ENCODE peak calls at places on chromosomes 7 and 10, in six cellular contexts. V is psoas muscle, T is endodermal cell, N is GM23338, Z is colonic mucosa, A is neural progenitor cell. L is an unnamed sample.
A peak's percentile ranks its signal among the peaks of the same experiment; 100 is the strongest.

GRCh38 chr10:104322416-104322782 is 15.9 kb downstream of the ITPRIP start:
- DNase-seq in V (no peak), T (peak; percentile 52), N (no peak), Z (no peak), A (no peak), L (no peak)

GRCh38 chr7:75740846-75741497 is 2.2 kb upstream of the HIP1 start:
- DNase-seq in V (peak; percentile 57), T (peak; percentile 71), N (peak; percentile 60), Z (peak; percentile 71), A (peak; percentile 33), L (no peak)

GRCh38 chr7:128729489-128729888 is 9.7 kb upstream of the CALU start:
- DNase-seq in V (no peak), T (no peak), N (no peak), Z (no peak), A (no peak), L (no peak)

GRCh38 chr7:114533151-114533550 is 118.5 kb downstream of the FOXP2 start:
- DNase-seq in V (no peak), T (no peak), N (peak; percentile 11), Z (no peak), A (peak; percentile 3), L (no peak)

GRCh38 chr10:133158756-133159610 is 1.0 kb upstream of the KNDC1 start:
- DNase-seq in V (no peak), T (peak; percentile 85), N (peak; percentile 73), Z (no peak), A (peak; percentile 57), L (no peak)

GRCh38 chr10:100341953-100342626 is 4.9 kb upstream of the SCD start:
- DNase-seq in V (no peak), T (peak; percentile 88), N (peak; percentile 83), Z (peak; percentile 72), A (peak; percentile 74), L (peak; percentile 4)

GRCh38 chr7:121126801-121127534 is 138.5 kb downstream of the CPED1 start:
- DNase-seq in V (no peak), T (no peak), N (peak; percentile 18), Z (no peak), A (no peak), L (no peak)

GRCh38 chr7:47322731-47323130 is 259.2 kb downstream of the TNS3 start:
- DNase-seq in V (no peak), T (peak; percentile 35), N (no peak), Z (no peak), A (no peak), L (no peak)

GRCh38 chr7:139853576-139854511 is 24.8 kb downstream of the TBXAS1 start:
- DNase-seq in V (no peak), T (no peak), N (no peak), Z (peak; percentile 19), A (no peak), L (no peak)

GRCh38 chr7:99679032-99679399 is 780 bp downstream of the CYP3A5 start:
- DNase-seq in V (no peak), T (peak; percentile 57), N (no peak), Z (peak; percentile 78), A (no peak), L (no peak)

GRCh38 chr7:155584261-155584660 is 37.9 kb upstream of the CNPY1 start:
- DNase-seq in V (peak; percentile 39), T (peak; percentile 35), N (no peak), Z (no peak), A (no peak), L (no peak)

GRCh38 chr7:108529341-108529740 is 3.4 kb upstream of the PNPLA8 start:
- DNase-seq in V (no peak), T (peak; percentile 65), N (peak; percentile 46), Z (no peak), A (peak; percentile 43), L (no peak)

GRCh38 chr7:24075426-24075810 is 208.6 kb upstream of the NPY start:
- DNase-seq in V (no peak), T (no peak), N (no peak), Z (no peak), A (no peak), L (no peak)

GRCh38 chr7:29494350-29494749 is 69.3 kb upstream of the PRR15 start:
- DNase-seq in V (no peak), T (no peak), N (no peak), Z (no peak), A (no peak), L (no peak)

GRCh38 chr7:150514748-150515222 is at the start of gene GIMAP7:
- DNase-seq in V (no peak), T (no peak), N (no peak), Z (peak; percentile 46), A (no peak), L (peak; percentile 75)

GRCh38 chr7:21747806-21748205 is 197.9 kb downstream of the CDCA7L start:
- DNase-seq in V (no peak), T (no peak), N (no peak), Z (no peak), A (no peak), L (no peak)

GRCh38 chr7:107322015-107322414 is 147.8 kb upstream of the GPR22 start:
- DNase-seq in V (no peak), T (no peak), N (no peak), Z (no peak), A (peak; percentile 43), L (no peak)

GRCh38 chr7:2063562-2064360 is 169.0 kb downstream of the MAD1L1 start:
- DNase-seq in V (no peak), T (no peak), N (peak; percentile 52), Z (peak; percentile 73), A (no peak), L (no peak)

GRCh38 chr7:14085901-14086300 is 96.4 kb upstream of the ETV1 start:
- DNase-seq in V (no peak), T (no peak), N (no peak), Z (no peak), A (no peak), L (no peak)

DNA sequence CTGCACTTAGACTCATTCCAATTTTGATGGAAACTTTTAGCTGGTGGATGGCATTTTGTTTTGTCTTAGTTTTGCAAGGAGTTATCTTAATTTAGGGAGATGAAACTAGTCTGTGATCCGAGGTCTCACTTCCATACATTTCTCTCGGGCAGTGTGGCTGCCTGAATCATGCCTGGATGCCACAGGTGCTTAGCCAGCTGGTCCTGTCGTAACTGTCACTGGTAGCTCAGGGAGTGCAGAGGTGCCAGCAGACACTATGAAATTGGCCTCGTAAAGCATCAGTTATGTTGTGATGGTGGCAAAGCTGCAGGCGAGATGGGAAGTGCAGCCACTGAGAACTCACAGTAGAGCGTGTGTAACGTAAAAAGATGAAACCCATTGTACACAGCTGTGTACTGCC is 74.9 kb downstream of the EGFR start:
- DNase-seq in V (no peak), T (no peak), N (no peak), Z (no peak), A (no peak), L (no peak)
- H3K27ac ChIP-seq in V (peak overlapping the region; percentile 72), T (no peak overlapping the region), N (no peak overlapping the region), Z (no peak overlapping the region), A (no peak overlapping the region), L (no peak overlapping the region)

GRCh38 chr10:114724295-114724694 is 66.2 kb upstream of the ABLIM1 start:
- DNase-seq in V (no peak), T (no peak), N (no peak), Z (no peak), A (no peak), L (no peak)
- H3K27ac ChIP-seq in V (no peak overlapping the region), T (no peak overlapping the region), N (no peak overlapping the region), Z (no peak overlapping the region), A (no peak overlapping the region), L (no peak overlapping the region)

GRCh38 chr10:73076361-73077183 is 20.1 kb downstream of the P4HA1 start:
- DNase-seq in V (no peak), T (no peak), N (peak; percentile 5), Z (peak; percentile 62), A (no peak), L (no peak)
- H3K27ac ChIP-seq in V (peak overlapping the region; percentile 79), T (no peak overlapping the region), N (peak overlapping the region; percentile 4), Z (peak overlapping the region; percentile 29), A (peak overlapping the region; percentile 30), L (no peak overlapping the region)

GRCh38 chr10:78904196-78904595 is 164.6 kb upstream of the ZMIZ1 start:
- DNase-seq in V (no peak), T (peak; percentile 45), N (no peak), Z (peak; percentile 6), A (no peak), L (no peak)

GRCh38 chr10:78901694-78902093 is 167.1 kb upstream of the ZMIZ1 start:
- DNase-seq in V (no peak), T (no peak), N (no peak), Z (no peak), A (no peak), L (no peak)

GRCh38 chr10:78902815-78903214 is 166.0 kb upstream of the ZMIZ1 start:
- DNase-seq in V (no peak), T (no peak), N (no peak), Z (peak; percentile 7), A (no peak), L (no peak)

GRCh38 chr10:78905015-78905939 is 163.5 kb upstream of the ZMIZ1 start:
- DNase-seq in V (no peak), T (peak; percentile 32), N (no peak), Z (peak; percentile 4), A (no peak), L (no peak)

DNA sequence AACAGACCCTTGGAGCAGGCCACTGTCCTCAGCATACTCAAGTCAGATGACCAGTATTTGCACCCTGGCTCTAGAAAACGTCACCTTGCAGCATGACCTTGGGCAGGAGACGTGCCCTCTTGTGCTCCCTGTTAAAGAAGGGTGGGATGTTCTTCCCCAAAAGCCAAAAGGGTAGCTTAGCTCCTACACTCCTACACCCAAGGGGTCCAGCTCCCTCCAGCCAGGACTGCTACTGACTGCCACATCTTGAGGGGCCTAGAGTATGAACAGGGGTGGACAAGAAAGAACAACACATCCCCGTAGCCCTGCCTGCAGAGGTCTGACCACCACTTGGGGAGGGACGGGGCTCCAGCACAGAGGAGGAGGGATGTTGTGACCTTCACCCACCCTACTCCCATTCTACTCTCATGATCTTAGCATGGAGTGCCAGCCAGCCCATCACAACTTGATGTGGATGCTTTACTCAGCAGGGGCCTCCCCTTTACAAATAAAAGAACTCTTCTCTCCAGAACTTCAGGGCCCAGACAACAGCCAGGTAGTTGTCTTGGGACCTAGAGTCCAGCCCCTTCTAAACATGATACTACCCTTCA is 165.3 kb upstream of the ZMIZ1 start:
- DNase-seq in V (no peak), T (peak; percentile 21), N (no peak), Z (peak; percentile 11), A (no peak), L (no peak)
- H3K27ac ChIP-seq in V (no peak overlapping the region), T (no peak overlapping the region), N (no peak overlapping the region), Z (no peak overlapping the region), A (no peak overlapping the region), L (no peak overlapping the region)

GRCh38 chr10:102131286-102132170 is 1.3 kb upstream of the PPRC1 start:
- DNase-seq in V (no peak), T (no peak), N (no peak), Z (no peak), A (no peak), L (no peak)
- H3K27ac ChIP-seq in V (peak overlapping the region; percentile 99), T (no peak overlapping the region), N (no peak overlapping the region), Z (no peak overlapping the region), A (no peak overlapping the region), L (no peak overlapping the region)

GRCh38 chr7:584820-585219 is 65.2 kb upstream of the PDGFA start:
- DNase-seq in V (no peak), T (no peak), N (no peak), Z (no peak), A (no peak), L (no peak)

GRCh38 chr7:586494-586893 is 66.8 kb upstream of the PDGFA start:
- DNase-seq in V (no peak), T (no peak), N (no peak), Z (no peak), A (no peak), L (no peak)

GRCh38 chr7:584122-584465 is 64.4 kb upstream of the PDGFA start:
- DNase-seq in V (peak; percentile 54), T (no peak), N (no peak), Z (peak; percentile 37), A (no peak), L (peak; percentile 85)

GRCh38 chr7:585873-586272 is 66.2 kb upstream of the PDGFA start:
- DNase-seq in V (no peak), T (no peak), N (no peak), Z (no peak), A (no peak), L (no peak)

GRCh38 chr7:585229-585711 is 65.6 kb upstream of the PDGFA start:
- DNase-seq in V (no peak), T (no peak), N (no peak), Z (no peak), A (no peak), L (no peak)
- H3K27ac ChIP-seq in V (no peak overlapping the region), T (no peak overlapping the region), N (no peak overlapping the region), Z (no peak overlapping the region), A (no peak overlapping the region), L (no peak overlapping the region)